ENCODE peak calls at places on chromosomes 5 and 9, in six cellular contexts. L, O, S, Q, U and N are unnamed samples.

GRCh38 chr5:74660146-74660545 is 19.6 kb upstream of the ENC1 start:
- DNase-seq in L (no peak), O (no peak), S (no peak), Q (no peak), U (no peak), N (no peak)

GRCh38 chr9:86978986-86979385 is 31.7 kb upstream of the GAS1 start:
- DNase-seq in L (no peak), O (no peak), S (no peak), Q (peak), U (no peak), N (no peak)

GRCh38 chr9:89638897-89639296 is 34.1 kb downstream of the GADD45G start:
- DNase-seq in L (no peak), O (no peak), S (no peak), Q (no peak), U (no peak), N (no peak)

GRCh38 chr9:120921751-120922181 is 4.8 kb downstream of the TRAF1 start:
- DNase-seq in L (no peak), O (no peak), S (no peak), Q (no peak), U (no peak), N (no peak)

GRCh38 chr5:90709323-90710148 is 150.9 kb downstream of the ADGRV1 start:
- DNase-seq in L (no peak), O (peak), S (peak), Q (peak), U (no peak), N (no peak)

GRCh38 chr9:125475385-125475784 is 213.8 kb downstream of the GAPVD1 start:
- DNase-seq in L (no peak), O (no peak), S (no peak), Q (no peak), U (no peak), N (no peak)

GRCh38 chr5:22754155-22754554 is 99.0 kb downstream of the CDH12 start:
- DNase-seq in L (no peak), O (no peak), S (no peak), Q (no peak), U (no peak), N (no peak)

GRCh38 chr5:176741566-176742211 is 68.7 kb upstream of the UNC5A start:
- DNase-seq in L (no peak), O (peak), S (no peak), Q (no peak), U (no peak), N (peak)

GRCh38 chr9:34123682-34124081 is 2.8 kb downstream of the DCAF12 start:
- DNase-seq in L (peak), O (no peak), S (no peak), Q (no peak), U (peak), N (no peak)

GRCh38 chr5:43140286-43140685 is 19.6 kb downstream of the ZNF131 start:
- DNase-seq in L (no peak), O (no peak), S (no peak), Q (peak), U (no peak), N (no peak)

GRCh38 chr5:106545325-106545724 is 1125.4 kb downstream of the EFNA5 start:
- DNase-seq in L (no peak), O (no peak), S (no peak), Q (peak), U (no peak), N (no peak)

GRCh38 chr9:17613723-17614122 is 34.9 kb downstream of the SH3GL2 start:
- DNase-seq in L (no peak), O (no peak), S (no peak), Q (peak), U (no peak), N (no peak)

GRCh38 chr9:79360387-79361347 is 211.1 kb upstream of the TLE4 start:
- DNase-seq in L (no peak), O (no peak), S (no peak), Q (peak), U (no peak), N (no peak)

GRCh38 chr5:161544350-161544765 is 2.2 kb downstream of the GABRB2 start:
- DNase-seq in L (no peak), O (peak), S (peak), Q (peak), U (no peak), N (no peak)
- TF ChIP-seq CTCF in L (no peak), O (peak), S (peak), Q (peak), U (peak), N (peak)

DNA sequence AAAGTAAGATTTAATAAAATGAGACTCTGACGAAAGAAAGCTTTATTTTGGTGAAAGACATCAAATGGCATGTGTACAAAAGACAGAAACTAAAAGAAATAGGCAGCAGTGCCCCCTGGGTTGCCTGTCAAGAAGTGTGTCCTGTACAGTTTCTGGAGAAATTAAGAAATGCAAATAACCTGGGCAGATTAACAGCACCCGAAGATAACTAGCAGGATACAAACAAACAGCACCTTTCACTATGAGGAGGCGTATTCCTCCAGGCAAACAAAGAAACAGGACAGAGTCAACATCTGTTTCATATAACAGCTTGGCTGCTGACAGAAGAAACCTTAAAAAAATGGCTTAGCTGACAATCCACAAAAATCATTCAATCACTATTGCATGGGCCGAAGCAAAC is 162.3 kb downstream of the ARL15 start:
- DNase-seq in L (no peak), O (no peak), S (no peak), Q (peak), U (no peak), N (no peak)
- TF ChIP-seq CTCF in L (no peak), O (no peak), S (peak), Q (peak), U (no peak), N (peak)

DNA sequence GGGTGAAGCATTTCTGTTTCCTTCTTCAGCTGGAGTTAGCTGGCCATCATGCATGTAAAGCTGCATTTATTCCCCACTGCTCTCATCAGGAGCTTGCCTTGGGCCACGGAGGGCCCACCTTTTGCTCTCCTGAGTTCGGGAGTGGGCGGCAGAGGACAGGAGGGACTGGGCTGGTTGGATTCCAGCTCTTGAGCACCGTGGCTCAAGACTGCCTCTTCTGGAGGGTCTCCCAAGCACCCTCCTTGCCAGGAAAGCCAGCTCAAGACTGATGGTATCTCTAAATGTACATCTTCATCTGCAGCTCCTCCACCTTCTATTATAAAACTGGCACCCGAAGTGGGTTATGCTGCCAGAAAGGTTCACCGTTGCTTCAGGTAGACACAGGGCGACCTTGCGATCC is 399.6 kb upstream of the IRX1 start:
- DNase-seq in L (no peak), O (no peak), S (no peak), Q (no peak), U (no peak), N (no peak)
- TF ChIP-seq CTCF in L (no peak), O (no peak), S (no peak), Q (no peak), U (no peak), N (no peak)

GRCh38 chr5:122516432-122516743 is 204.4 kb downstream of the SNCAIP start:
- DNase-seq in L (no peak), O (no peak), S (no peak), Q (no peak), U (no peak), N (no peak)
- TF ChIP-seq CTCF in L (no peak), O (no peak), S (no peak), Q (no peak), U (no peak), N (no peak)

DNA sequence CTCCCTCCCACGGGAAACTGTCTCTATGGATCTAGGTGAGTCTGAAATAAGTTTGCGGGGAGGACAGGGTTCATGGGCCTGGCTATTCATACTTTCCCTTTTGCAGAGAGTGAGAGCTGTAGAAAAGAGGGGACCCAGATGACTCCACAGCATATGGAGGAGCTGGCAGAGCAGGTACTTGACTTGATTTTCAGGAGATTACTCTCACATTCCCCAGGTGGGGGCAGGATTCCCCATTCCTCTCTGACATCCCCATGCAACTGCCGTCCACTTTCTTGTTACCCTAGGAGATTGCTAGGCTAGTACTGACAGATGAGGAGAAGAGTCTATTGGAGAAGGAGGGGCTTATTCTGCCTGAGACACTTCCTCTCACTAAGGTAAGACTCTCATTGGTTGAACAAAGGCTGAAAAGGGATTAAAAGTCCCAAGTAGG is 659 bp downstream of the CREB3 start:
- DNase-seq in L (no peak), O (peak), S (peak), Q (peak), U (no peak), N (no peak)
- TF ChIP-seq CTCF in L (no peak), O (no peak), S (no peak), Q (no peak), U (no peak), N (no peak)

DNA sequence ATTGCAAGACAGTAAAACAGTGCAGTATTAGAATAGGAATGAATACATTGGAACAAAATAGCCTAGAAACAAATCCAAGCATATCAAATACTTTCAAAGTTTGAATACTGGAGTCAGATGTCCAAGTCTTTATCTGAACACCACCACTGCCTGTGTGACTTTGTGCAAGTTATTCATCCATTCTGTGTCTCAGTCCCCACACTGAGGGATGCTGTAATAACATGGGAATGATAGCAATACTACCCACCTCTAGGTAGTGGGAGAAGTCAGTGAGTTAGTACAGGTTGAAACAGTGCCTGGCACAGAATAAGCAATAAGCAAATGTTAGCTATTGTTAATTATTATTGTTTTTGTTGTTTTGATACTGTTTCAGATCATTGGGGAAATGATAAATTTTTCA is 130.9 kb downstream of the SUSD1 start:
- DNase-seq in L (no peak), O (no peak), S (no peak), Q (no peak), U (no peak), N (no peak)
- TF ChIP-seq CTCF in L (no peak), O (no peak), S (no peak), Q (no peak), U (no peak), N (no peak)

GRCh38 chr9:81108391-81108790 is 581.0 kb downstream of the TLE1 start:
- DNase-seq in L (no peak), O (no peak), S (no peak), Q (no peak), U (no peak), N (no peak)

GRCh38 chr9:81108821-81109220 is 580.5 kb downstream of the TLE1 start:
- DNase-seq in L (no peak), O (no peak), S (no peak), Q (no peak), U (no peak), N (no peak)

DNA sequence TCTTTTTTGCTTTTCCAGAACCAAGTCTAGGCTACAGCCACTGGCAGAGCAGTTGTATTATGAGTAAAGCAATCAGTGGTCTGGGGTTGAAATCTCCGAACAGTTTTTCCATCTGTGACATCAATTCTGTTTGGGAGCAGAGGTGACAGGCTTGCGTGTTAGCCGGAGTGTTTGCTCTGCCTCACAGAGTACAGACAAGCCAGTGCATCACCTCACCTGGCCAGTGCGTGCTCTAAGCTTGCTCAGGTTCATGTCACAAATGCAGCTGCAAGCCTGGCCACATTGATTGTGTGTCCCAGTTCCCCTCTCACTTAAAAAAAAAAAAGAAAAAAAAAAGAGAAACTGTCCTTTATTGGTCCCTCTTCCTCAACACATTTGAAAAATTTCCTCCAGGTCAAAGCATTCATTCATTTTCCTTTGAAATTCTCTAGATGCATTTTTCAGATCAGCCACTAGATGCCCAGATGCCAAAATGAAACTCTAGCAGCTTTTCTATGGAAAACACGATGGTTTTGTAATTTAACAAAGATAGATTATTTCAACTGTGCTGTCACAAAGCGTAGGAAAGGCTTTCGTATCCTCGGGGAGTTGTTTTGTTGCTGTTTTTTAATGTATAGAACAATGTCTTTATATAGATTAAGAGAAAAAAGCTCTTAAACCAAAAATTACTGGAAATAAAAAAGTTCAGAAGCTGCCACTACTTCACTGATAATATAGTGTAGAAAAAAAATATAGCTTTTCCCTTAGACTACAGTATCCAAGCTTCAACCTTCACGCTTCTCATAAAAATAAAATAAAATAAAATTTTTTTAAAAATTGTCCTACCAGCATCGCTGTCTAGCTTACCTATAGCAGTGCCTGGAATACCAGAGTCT is 585.5 kb downstream of the TLE1 start:
- DNase-seq in L (no peak), O (no peak), S (no peak), Q (no peak), U (no peak), N (no peak)
- TF ChIP-seq CTCF in L (no peak), O (peak), S (peak), Q (peak), U (no peak), N (peak)